ENCODE peak calls at places on chromosome 16, in ten cellular contexts. J is ELF-1; V is endothelial cell; S is HEK293T; Q is AG09309; H is activated CD8-positive, alpha-beta memory T cell treated with anti-CD3 and anti-CD28 coated beads, Interleukin-2, amount 50 U/mL, for 48 hours; B is fibroblast of gingiva; L is germinal center; R is GM03348; X is effector memory CD8-positive, alpha-beta T cell. A is an unnamed sample.
A peak's percentile ranks its signal among the peaks of the same experiment; 100 is the strongest.

GRCh38 chr16:77723108-77723514 is 797 bp downstream of the NUDT7 start:
- DNase-seq in J (no peak), V (peak; percentile 8), S (no peak), Q (peak; percentile 34), H (no peak), B (peak; percentile 66), L (no peak), R (peak; percentile 59), X (no peak), A (no peak)

GRCh38 chr16:79656537-79657115 is 56.1 kb upstream of the MAF start:
- DNase-seq in J (peak; percentile 46), V (no peak), S (no peak), Q (no peak), H (no peak), B (no peak), L (no peak), R (no peak), X (no peak), A (no peak)

GRCh38 chr16:3496386-3496785 is 1.1 kb upstream of the C16orf90 start:
- DNase-seq in J (no peak), V (no peak), S (no peak), Q (no peak), H (no peak), B (no peak), L (no peak), R (no peak), X (no peak), A (no peak)

GRCh38 chr16:67342616-67343015 is 16.0 kb downstream of the LRRC36 start:
- DNase-seq in J (no peak), V (no peak), S (no peak), Q (no peak), H (no peak), B (no peak), L (no peak), R (no peak), X (no peak), A (no peak)

GRCh38 chr16:82016964-82017363 is 5.7 kb upstream of the SDR42E1 start:
- DNase-seq in J (no peak), V (no peak), S (no peak), Q (peak; percentile 46), H (no peak), B (peak; percentile 97), L (no peak), R (peak; percentile 65), X (no peak), A (no peak)

GRCh38 chr16:49003022-49003421 is 278.6 kb downstream of the CBLN1 start:
- DNase-seq in J (no peak), V (no peak), S (no peak), Q (no peak), H (no peak), B (no peak), L (no peak), R (no peak), X (no peak), A (no peak)

GRCh38 chr16:81717662-81718189 is 61.4 kb upstream of the PLCG2 start:
- DNase-seq in J (no peak), V (no peak), S (no peak), Q (no peak), H (no peak), B (no peak), L (no peak), R (no peak), X (no peak), A (no peak)

GRCh38 chr16:23859713-23860269 is 24.0 kb downstream of the PRKCB start:
- DNase-seq in J (no peak), V (no peak), S (no peak), Q (no peak), H (no peak), B (no peak), L (peak; percentile 29), R (no peak), X (no peak), A (no peak)

GRCh38 chr16:46629331-46629843 is 8.2 kb upstream of the SHCBP1 start:
- DNase-seq in J (peak; percentile 65), V (peak; percentile 24), S (peak; percentile 50), Q (peak; percentile 25), H (no peak), B (peak; percentile 67), L (no peak), R (peak; percentile 81), X (no peak), A (peak; percentile 80)

GRCh38 chr16:25692307-25692706 is 548 bp downstream of the HS3ST4 start:
- DNase-seq in J (no peak), V (peak; percentile 18), S (no peak), Q (no peak), H (no peak), B (no peak), L (no peak), R (peak; percentile 18), X (no peak), A (peak; percentile 33)

GRCh38 chr16:10738231-10739077 is 5.2 kb upstream of the NUBP1 start:
- DNase-seq in J (peak; percentile 64), V (no peak), S (no peak), Q (peak; percentile 14), H (peak; percentile 63), B (peak; percentile 73), L (peak; percentile 32), R (peak; percentile 28), X (no peak), A (peak; percentile 71)